ENCODE peak calls at places on chromosomes 13 and 19, in eight cellular contexts. M, Y, Q, O, F, U, W and S are unnamed samples. For H3K36me3, the result is how much of the 10 kb centered on the place peaks cover.

GRCh38 chr19:12564016-12564664 is 12.9 kb upstream of the ZNF564 start:
- DNase-seq in M (peak), Y (peak), Q (peak), O (peak), F (peak), U (peak), W (peak), S (peak)

GRCh38 chr19:58566989-58567388 is 6.1 kb downstream of the MZF1 start:
- DNase-seq in M (no peak), Y (no peak), Q (no peak), O (peak), F (no peak), U (peak), W (no peak), S (no peak)

GRCh38 chr19:3821156-3821555 is 35.0 kb upstream of the MATK start:
- DNase-seq in M (no peak), Y (no peak), Q (no peak), O (no peak), F (no peak), U (no peak), W (no peak), S (no peak)

GRCh38 chr13:28750187-28751045 is 31.6 kb upstream of the SLC46A3 start:
- DNase-seq in M (no peak), Y (no peak), Q (no peak), O (no peak), F (peak), U (no peak), W (no peak), S (no peak)

GRCh38 chr19:373391-374182 is 29.0 kb upstream of the MIER2 start:
- DNase-seq in M (no peak), Y (no peak), Q (no peak), O (no peak), F (no peak), U (no peak), W (no peak), S (no peak)

GRCh38 chr13:41561179-41561578 is 103.8 kb downstream of the RGCC start:
- DNase-seq in M (no peak), Y (no peak), Q (peak), O (no peak), F (no peak), U (no peak), W (no peak), S (no peak)

GRCh38 chr13:55576389-55576788 is 1564.3 kb upstream of the PRR20A start:
- DNase-seq in M (no peak), Y (no peak), Q (no peak), O (no peak), F (no peak), U (no peak), W (no peak), S (no peak)

GRCh38 chr13:83183439-83184149 is 698.7 kb downstream of the SLITRK1 start:
- DNase-seq in M (no peak), Y (no peak), Q (no peak), O (no peak), F (no peak), U (no peak), W (no peak), S (no peak)

GRCh38 chr19:6108721-6109633 is 1.3 kb downstream of the RFX2 start:
- DNase-seq in M (peak), Y (peak), Q (peak), O (no peak), F (peak), U (peak), W (peak), S (no peak)

GRCh38 chr13:111958612-111959395 is 108.1 kb upstream of the SOX1 start:
- DNase-seq in M (no peak), Y (no peak), Q (no peak), O (no peak), F (no peak), U (no peak), W (no peak), S (no peak)

GRCh38 chr19:12314553-12314952 is 18.9 kb downstream of the ZNF563 start:
- DNase-seq in M (no peak), Y (no peak), Q (no peak), O (peak), F (no peak), U (no peak), W (no peak), S (no peak)

GRCh38 chr13:113471844-113472243 is 18.6 kb upstream of the ADPRHL1 start:
- DNase-seq in M (no peak), Y (no peak), Q (no peak), O (no peak), F (no peak), U (no peak), W (no peak), S (no peak)

GRCh38 chr19:4987286-4987685 is 18.4 kb downstream of the KDM4B start:
- DNase-seq in M (no peak), Y (no peak), Q (no peak), O (no peak), F (no peak), U (no peak), W (no peak), S (no peak)

GRCh38 chr13:76822691-76823267 is 63.4 kb downstream of the KCTD12 start:
- DNase-seq in M (no peak), Y (no peak), Q (peak), O (no peak), F (no peak), U (no peak), W (peak), S (no peak)

GRCh38 chr13:26759156-26759906 is 1.3 kb downstream of the GPR12 start:
- DNase-seq in M (no peak), Y (no peak), Q (no peak), O (no peak), F (no peak), U (no peak), W (no peak), S (no peak)

GRCh38 chr13:49580980-49581680 is 4.2 kb downstream of the RCBTB1 start:
- DNase-seq in M (no peak), Y (no peak), Q (no peak), O (no peak), F (no peak), U (no peak), W (no peak), S (no peak)

GRCh38 chr19:38049105-38049649 is 142.2 kb downstream of the SIPA1L3 start:
- DNase-seq in M (no peak), Y (no peak), Q (no peak), O (no peak), F (no peak), U (no peak), W (peak), S (no peak)

GRCh38 chr19:4713384-4713951 is 10.2 kb downstream of the DPP9 start:
- DNase-seq in M (peak), Y (peak), Q (peak), O (no peak), F (no peak), U (peak), W (no peak), S (peak)

GRCh38 chr13:77740931-77741586 is 43.6 kb downstream of the SLAIN1 start:
- DNase-seq in M (no peak), Y (no peak), Q (no peak), O (no peak), F (no peak), U (no peak), W (no peak), S (no peak)

GRCh38 chr19:556611-557382 is 12.9 kb downstream of the GZMM start:
- DNase-seq in M (no peak), Y (no peak), Q (no peak), O (no peak), F (no peak), U (peak), W (no peak), S (no peak)

GRCh38 chr19:41795031-41795461 is 1.3 kb upstream of the CEACAM3 start:
- DNase-seq in M (peak), Y (no peak), Q (peak), O (peak), F (peak), U (no peak), W (no peak), S (no peak)

GRCh38 chr13:60754211-60754610 is 357.2 kb downstream of the TDRD3 start:
- DNase-seq in M (no peak), Y (no peak), Q (no peak), O (no peak), F (no peak), U (no peak), W (no peak), S (no peak)

GRCh38 chr13:35771898-35772297 is 295.4 kb upstream of the MAB21L1 start:
- DNase-seq in M (no peak), Y (no peak), Q (peak), O (no peak), F (no peak), U (no peak), W (no peak), S (no peak)

GRCh38 chr19:16542894-16543498 is 759 bp upstream of the CHERP start:
- DNase-seq in M (no peak), Y (no peak), Q (no peak), O (no peak), F (no peak), U (no peak), W (no peak), S (no peak)

GRCh38 chr13:59771272-59771671 is 392.5 kb downstream of the DIAPH3 start:
- DNase-seq in M (no peak), Y (no peak), Q (peak), O (no peak), F (no peak), U (no peak), W (no peak), S (no peak)

GRCh38 chr19:34382471-34382870 is 17.5 kb downstream of the GPI start:
- DNase-seq in M (no peak), Y (no peak), Q (no peak), O (no peak), F (no peak), U (no peak), W (no peak), S (no peak)

GRCh38 chr19:18278521-18279265 is 2.7 kb downstream of the JUND start:
- DNase-seq in M (no peak), Y (no peak), Q (no peak), O (peak), F (no peak), U (no peak), W (no peak), S (no peak)
- H3K36me3 ChIP-seq in M (under half), Y (under half), Q (under half), O (under half), F (under half), U (under half), W (under half), S (under half)

GRCh38 chr19:2129892-2130770 is 21.2 kb downstream of the AP3D1 start:
- DNase-seq in M (no peak), Y (no peak), Q (no peak), O (no peak), F (no peak), U (peak), W (no peak), S (no peak)
- H3K36me3 ChIP-seq in M (under half), Y (half or more), Q (half or more), O (half or more), F (under half), U (under half), W (under half), S (under half)

GRCh38 chr19:8811315-8812172 is 20.6 kb downstream of the ZNF558 start:
- DNase-seq in M (no peak), Y (no peak), Q (peak), O (no peak), F (no peak), U (no peak), W (no peak), S (no peak)
- H3K36me3 ChIP-seq in M (under half), Y (half or more), Q (half or more), O (half or more), F (under half), U (half or more), W (under half), S (under half)

GRCh38 chr19:7962644-7963268 is 19.3 kb upstream of the TIMM44 start:
- DNase-seq in M (no peak), Y (no peak), Q (no peak), O (no peak), F (no peak), U (no peak), W (no peak), S (no peak)

GRCh38 chr19:7963566-7963965 is 20.1 kb upstream of the TIMM44 start:
- DNase-seq in M (no peak), Y (no peak), Q (no peak), O (no peak), F (no peak), U (no peak), W (no peak), S (no peak)

GRCh38 chr19:7968008-7968795 is 24.7 kb upstream of the TIMM44 start:
- DNase-seq in M (no peak), Y (no peak), Q (no peak), O (no peak), F (no peak), U (no peak), W (no peak), S (no peak)

GRCh38 chr19:7965921-7966665 is 22.6 kb upstream of the TIMM44 start:
- DNase-seq in M (no peak), Y (no peak), Q (no peak), O (no peak), F (no peak), U (no peak), W (no peak), S (no peak)

DNA sequence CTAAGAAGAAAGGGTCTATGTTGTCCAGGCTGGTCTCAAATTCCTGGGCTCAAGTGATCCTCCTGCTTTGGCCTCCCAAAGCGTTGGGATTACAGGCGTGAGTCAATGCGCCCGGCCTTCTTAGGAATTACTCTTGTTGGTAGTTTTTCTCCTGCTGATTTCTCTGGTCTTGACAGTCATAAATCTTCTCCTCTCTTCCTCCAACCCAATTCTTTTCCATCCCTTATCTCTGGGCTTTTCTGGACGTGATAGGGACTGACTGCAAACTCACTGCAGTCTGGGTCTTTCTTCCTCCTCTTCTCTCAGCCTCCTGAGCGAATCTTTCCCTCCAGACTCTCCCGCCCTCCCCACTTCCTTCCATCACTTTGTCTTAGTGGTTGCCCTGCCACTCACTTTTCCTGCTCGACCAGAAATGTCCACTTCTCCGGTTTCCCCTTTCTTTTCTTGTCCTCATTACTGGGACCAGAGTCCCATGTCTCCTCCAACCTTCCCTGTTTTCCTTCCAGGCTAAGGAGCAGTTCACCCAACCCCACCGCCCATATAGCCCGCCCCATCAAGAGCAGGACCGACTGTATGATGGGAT is 21.9 kb upstream of the TIMM44 start:
- DNase-seq in M (no peak), Y (no peak), Q (no peak), O (no peak), F (no peak), U (no peak), W (no peak), S (no peak)
- H3K36me3 ChIP-seq in M (under half), Y (half or more), Q (half or more), O (under half), F (half or more), U (under half), W (under half), S (under half)

GRCh38 chr19:46391296-46392251 is 21.8 kb downstream of the CCDC8 start:
- DNase-seq in M (no peak), Y (no peak), Q (no peak), O (no peak), F (no peak), U (no peak), W (no peak), S (no peak)

GRCh38 chr19:46390866-46391265 is 22.5 kb downstream of the CCDC8 start:
- DNase-seq in M (no peak), Y (no peak), Q (no peak), O (no peak), F (no peak), U (peak), W (no peak), S (no peak)

GRCh38 chr19:46392252-46392801 is 21.0 kb downstream of the CCDC8 start:
- DNase-seq in M (no peak), Y (no peak), Q (peak), O (no peak), F (no peak), U (peak), W (no peak), S (no peak)

GRCh38 chr19:46388311-46389095 is 24.9 kb downstream of the CCDC8 start:
- DNase-seq in M (no peak), Y (no peak), Q (no peak), O (no peak), F (no peak), U (no peak), W (no peak), S (no peak)

GRCh38 chr19:46390121-46390858 is 23.1 kb downstream of the CCDC8 start:
- DNase-seq in M (no peak), Y (no peak), Q (no peak), O (no peak), F (no peak), U (peak), W (no peak), S (no peak)
- H3K36me3 ChIP-seq in M (under half), Y (half or more), Q (under half), O (under half), F (under half), U (under half), W (under half), S (under half)

GRCh38 chr19:53246498-53246897 is 8.2 kb downstream of the ZNF677 start:
- DNase-seq in M (no peak), Y (no peak), Q (no peak), O (no peak), F (no peak), U (no peak), W (peak), S (no peak)
- H3K36me3 ChIP-seq in M (under half), Y (half or more), Q (under half), O (under half), F (under half), U (under half), W (under half), S (under half)